ENCODE peak calls at places on chromosomes 13 and 19, in five cellular contexts. C is PC-3, O is mammary epithelial cell, Q is RWPE1, F is WERI-Rb-1. U is an unnamed sample.

GRCh38 chr13:43360196-43360595 is 336.8 kb downstream of the DNAJC15 start:
- DNase-seq in C (no peak), O (no peak), Q (no peak), F (no peak), U (no peak)

GRCh38 chr19:55166530-55167268 is at the start of gene DNAAF3:
- DNase-seq in C (peak), O (peak), Q (peak), F (peak), U (peak)

GRCh38 chr13:44576396-44577235 is 486 bp upstream of the TSC22D1 start:
- DNase-seq in C (no peak), O (no peak), Q (peak), F (peak), U (no peak)

GRCh38 chr19:14337510-14337909 is 43.7 kb upstream of the ADGRE5 start:
- DNase-seq in C (peak), O (no peak), Q (peak), F (peak), U (no peak)

GRCh38 chr13:25170554-25171107 is 1.5 kb downstream of the AMER2 start:
- DNase-seq in C (no peak), O (no peak), Q (no peak), F (peak), U (no peak)

GRCh38 chr19:52270266-52270885 is 989 bp downstream of the ZNF766 start:
- DNase-seq in C (no peak), O (peak), Q (peak), F (no peak), U (no peak)

GRCh38 chr19:33302974-33303790 is 848 bp upstream of the CEBPA start:
- DNase-seq in C (peak), O (peak), Q (peak), F (peak), U (no peak)

GRCh38 chr13:40315416-40316064 is 350.9 kb downstream of the FOXO1 start:
- DNase-seq in C (no peak), O (peak), Q (peak), F (no peak), U (peak)

GRCh38 chr19:52297601-52298358 is 811 bp downstream of the ZNF480 start:
- DNase-seq in C (no peak), O (no peak), Q (no peak), F (peak), U (no peak)

GRCh38 chr13:101149735-101150380 is 266.4 kb downstream of the NALCN start:
- DNase-seq in C (peak), O (peak), Q (no peak), F (peak), U (no peak)

GRCh38 chr13:108070925-108071324 is 144.4 kb downstream of the LIG4 start:
- DNase-seq in C (no peak), O (no peak), Q (no peak), F (no peak), U (no peak)

GRCh38 chr13:35388979-35389378 is 87.5 kb downstream of the MAB21L1 start:
- DNase-seq in C (no peak), O (no peak), Q (no peak), F (no peak), U (no peak)

GRCh38 chr13:97136418-97136817 is 85.7 kb upstream of the MBNL2 start:
- DNase-seq in C (no peak), O (no peak), Q (no peak), F (no peak), U (no peak)

GRCh38 chr13:67119481-67119883 is 110.7 kb downstream of the PCDH9 start:
- DNase-seq in C (peak), O (peak), Q (peak), F (no peak), U (peak)

GRCh38 chr13:23467048-23467931 is 33.8 kb upstream of the SACS start:
- DNase-seq in C (no peak), O (no peak), Q (no peak), F (no peak), U (no peak)

GRCh38 chr13:80524447-80525215 is 183.7 kb upstream of the SPRY2 start:
- DNase-seq in C (no peak), O (no peak), Q (peak), F (no peak), U (no peak)

GRCh38 chr13:59690857-59691500 is 472.7 kb downstream of the DIAPH3 start:
- DNase-seq in C (no peak), O (no peak), Q (no peak), F (no peak), U (no peak)

GRCh38 chr13:102825921-102826706 is 19.7 kb upstream of the ERCC5 start:
- DNase-seq in C (peak), O (peak), Q (peak), F (no peak), U (peak)

GRCh38 chr19:10935371-10936059 is 6.9 kb downstream of the TIMM29 start:
- DNase-seq in C (no peak), O (no peak), Q (no peak), F (no peak), U (no peak)

GRCh38 chr13:64332048-64332447 is 2898.1 kb downstream of the PCDH9 start:
- DNase-seq in C (peak), O (no peak), Q (no peak), F (no peak), U (no peak)

GRCh38 chr13:65497265-65497664 is 1732.9 kb downstream of the PCDH9 start:
- DNase-seq in C (peak), O (no peak), Q (no peak), F (no peak), U (peak)

GRCh38 chr19:19064098-19064722 is 416 bp downstream of the SLC25A42 start:
- DNase-seq in C (no peak), O (no peak), Q (peak), F (no peak), U (no peak)

GRCh38 chr13:73133536-73133935 is 74.7 kb downstream of the KLF5 start:
- DNase-seq in C (peak), O (peak), Q (peak), F (no peak), U (no peak)

GRCh38 chr13:102897371-102898138 is 51.7 kb downstream of the ERCC5 start:
- DNase-seq in C (no peak), O (no peak), Q (no peak), F (peak), U (no peak)

GRCh38 chr13:48144413-48145035 is 49.6 kb upstream of the MED4 start:
- DNase-seq in C (no peak), O (no peak), Q (no peak), F (no peak), U (no peak)

GRCh38 chr19:3243851-3244700 is 19.6 kb downstream of the CELF5 start:
- DNase-seq in C (peak), O (peak), Q (no peak), F (no peak), U (peak)

GRCh38 chr13:98446234-98446621 is 130.7 kb downstream of the STK24 start:
- DNase-seq in C (no peak), O (no peak), Q (no peak), F (no peak), U (no peak)
- H3K27ac ChIP-seq in C (no peak), O (no peak), Q (peak), F (no peak), U (peak)

DNA sequence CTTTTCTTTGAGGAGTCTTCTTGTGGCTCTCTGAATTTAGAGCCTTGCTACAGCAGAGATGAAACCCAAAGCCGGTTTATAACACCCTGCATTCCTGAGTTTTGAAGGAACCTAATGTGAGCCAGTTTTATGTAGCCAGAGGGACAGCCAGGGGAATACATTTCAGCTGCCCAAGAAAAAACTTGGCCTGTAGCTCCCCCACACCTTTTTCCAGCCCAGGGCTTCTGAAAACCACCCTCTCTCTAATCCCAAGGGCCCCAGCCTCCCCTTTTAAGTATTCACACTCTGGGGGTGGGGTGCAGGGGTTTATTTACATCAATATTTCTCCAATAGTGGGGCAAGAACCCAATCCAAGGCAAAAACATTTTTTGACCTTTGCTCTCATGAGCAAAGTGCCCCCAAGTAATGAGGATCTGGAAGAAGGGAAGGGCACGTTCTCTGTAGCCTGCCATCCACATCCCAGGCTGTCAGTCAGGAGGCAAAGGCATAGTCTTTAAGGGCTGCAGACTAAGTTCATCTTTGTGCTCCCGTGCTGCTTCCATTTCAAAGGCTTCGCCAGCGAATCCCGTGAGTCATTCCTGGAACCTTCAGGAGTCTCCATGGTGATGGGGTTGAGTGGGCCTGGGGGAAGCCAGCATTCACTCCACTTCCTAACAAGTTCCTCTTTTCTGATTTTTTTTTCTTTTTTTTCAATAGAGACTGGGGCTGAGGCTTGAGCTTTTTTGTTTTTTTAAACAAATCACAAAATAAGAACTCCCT is 33.2 kb upstream of the MEDAG start:
- DNase-seq in C (no peak), O (peak), Q (no peak), F (no peak), U (no peak)
- H3K27ac ChIP-seq in C (no peak), O (no peak), Q (no peak), F (no peak), U (no peak)

GRCh38 chr19:15430526-15431120 is 11.8 kb upstream of the AKAP8L start:
- DNase-seq in C (no peak), O (no peak), Q (no peak), F (no peak), U (no peak)

GRCh38 chr19:15431396-15432017 is 12.7 kb upstream of the AKAP8L start:
- DNase-seq in C (no peak), O (no peak), Q (no peak), F (no peak), U (no peak)

GRCh38 chr19:15433519-15434069 is 14.8 kb upstream of the AKAP8L start:
- DNase-seq in C (no peak), O (no peak), Q (no peak), F (no peak), U (no peak)

GRCh38 chr19:15432629-15433518 is 14.1 kb upstream of the AKAP8L start:
- DNase-seq in C (peak), O (peak), Q (peak), F (peak), U (peak)

GRCh38 chr19:15432018-15432494 is 13.3 kb upstream of the AKAP8L start:
- DNase-seq in C (no peak), O (no peak), Q (no peak), F (no peak), U (no peak)
- H3K27ac ChIP-seq in C (peak), O (peak), Q (peak), F (peak), U (peak)

GRCh38 chr19:17553256-17553655 is 2.2 kb upstream of the COLGALT1 start:
- DNase-seq in C (peak), O (peak), Q (peak), F (no peak), U (no peak)
- H3K27ac ChIP-seq in C (peak), O (no peak), Q (peak), F (no peak), U (peak)

U was measured in epithelial cell of prostate.